ENCODE peak calls at places on chromosomes 11 and 22, in ten cellular contexts. B is neuronal stem cell; R is cardiac muscle cell; Y is A673; W is naive thymus-derived CD4-positive, alpha-beta T cell; T is aorta; M is body of pancreas; K is adrenal gland; D is fibroblast of lung; H is effector memory CD4-positive, alpha-beta T cell. X is an unnamed sample.

GRCh38 chr11:93528252-93528651 is 14.9 kb downstream of the SMCO4 start:
- DNase-seq in B (no peak), R (no peak), Y (no peak), W (no peak), T (no peak), M (no peak), K (no peak), D (no peak), H (no peak), X (no peak)

GRCh38 chr22:31488988-31489617 is 539 bp downstream of the EIF4ENIF1 start:
- DNase-seq in B (peak), R (peak), Y (peak), W (peak), T (peak), M (peak), K (peak), D (no peak), H (no peak), X (no peak)

GRCh38 chr11:79390923-79391322 is 49.9 kb downstream of the TENM4 start:
- DNase-seq in B (no peak), R (no peak), Y (no peak), W (no peak), T (no peak), M (no peak), K (no peak), D (no peak), H (no peak), X (no peak)

GRCh38 chr22:48948575-48949170 is 879.0 kb downstream of the BRD1 start:
- DNase-seq in B (no peak), R (no peak), Y (no peak), W (no peak), T (peak), M (no peak), K (peak), D (no peak), H (no peak), X (no peak)

GRCh38 chr22:44328326-44328725 is 15.6 kb upstream of the SHISAL1 start:
- DNase-seq in B (no peak), R (no peak), Y (no peak), W (no peak), T (no peak), M (no peak), K (no peak), D (no peak), H (no peak), X (no peak)

GRCh38 chr11:125982348-125982730 is 36.5 kb downstream of the VSIG10L2 start:
- DNase-seq in B (no peak), R (no peak), Y (no peak), W (no peak), T (no peak), M (no peak), K (no peak), D (no peak), H (no peak), X (no peak)

GRCh38 chr22:49046546-49047305 is 780.9 kb downstream of the BRD1 start:
- DNase-seq in B (peak), R (no peak), Y (peak), W (no peak), T (peak), M (peak), K (no peak), D (no peak), H (no peak), X (no peak)

GRCh38 chr11:68314203-68314885 is 2.0 kb downstream of the LRP5 start:
- DNase-seq in B (no peak), R (no peak), Y (peak), W (no peak), T (no peak), M (peak), K (no peak), D (peak), H (no peak), X (no peak)

GRCh38 chr11:2741377-2742131 is 41.8 kb upstream of the KCNQ1OT1 start:
- DNase-seq in B (no peak), R (peak), Y (no peak), W (no peak), T (peak), M (no peak), K (no peak), D (peak), H (no peak), X (peak)

GRCh38 chr11:11444800-11445126 is 91.7 kb upstream of the CSNK2A3 start:
- DNase-seq in B (no peak), R (no peak), Y (no peak), W (no peak), T (no peak), M (no peak), K (no peak), D (no peak), H (no peak), X (no peak)

GRCh38 chr11:848380-848931 is 5.8 kb downstream of the TSPAN4 start:
- DNase-seq in B (no peak), R (no peak), Y (peak), W (peak), T (peak), M (no peak), K (no peak), D (no peak), H (peak), X (no peak)

GRCh38 chr11:87290304-87290922 is 252.7 kb downstream of the TMEM135 start:
- DNase-seq in B (peak), R (peak), Y (peak), W (peak), T (no peak), M (no peak), K (no peak), D (peak), H (no peak), X (peak)

GRCh38 chr11:113736323-113736722 is 30.2 kb upstream of the TMPRSS5 start:
- DNase-seq in B (no peak), R (no peak), Y (no peak), W (no peak), T (no peak), M (no peak), K (no peak), D (no peak), H (no peak), X (no peak)

GRCh38 chr11:130675456-130675855 is 227.0 kb downstream of the ADAMTS15 start:
- DNase-seq in B (no peak), R (peak), Y (peak), W (no peak), T (peak), M (peak), K (peak), D (peak), H (no peak), X (no peak)

GRCh38 chr22:29041408-29041807 is 20.2 kb downstream of the C22orf31 start:
- DNase-seq in B (no peak), R (peak), Y (no peak), W (no peak), T (no peak), M (peak), K (no peak), D (peak), H (no peak), X (no peak)

GRCh38 chr22:49760630-49761571 is 66.8 kb downstream of the BRD1 start:
- DNase-seq in B (no peak), R (no peak), Y (no peak), W (no peak), T (no peak), M (no peak), K (peak), D (no peak), H (no peak), X (no peak)

GRCh38 chr11:11752688-11753087 is 89.1 kb upstream of the USP47 start:
- DNase-seq in B (no peak), R (no peak), Y (no peak), W (no peak), T (no peak), M (no peak), K (no peak), D (no peak), H (no peak), X (no peak)

GRCh38 chr11:2991477-2992233 is 474 bp downstream of the NAP1L4 start:
- DNase-seq in B (peak), R (peak), Y (peak), W (no peak), T (peak), M (no peak), K (peak), D (peak), H (no peak), X (peak)

GRCh38 chr11:34027516-34028406 is 23.8 kb upstream of the CAPRIN1 start:
- DNase-seq in B (no peak), R (no peak), Y (peak), W (no peak), T (no peak), M (peak), K (no peak), D (no peak), H (no peak), X (no peak)

GRCh38 chr11:130202818-130203671 is 43.5 kb downstream of the ST14 start:
- DNase-seq in B (no peak), R (no peak), Y (no peak), W (no peak), T (peak), M (no peak), K (no peak), D (no peak), H (no peak), X (no peak)

GRCh38 chr11:61092280-61092766 is 10.0 kb upstream of the CD5 start:
- DNase-seq in B (no peak), R (no peak), Y (no peak), W (no peak), T (no peak), M (no peak), K (no peak), D (no peak), H (peak), X (no peak)

GRCh38 chr11:124970925-124971324 is 16.9 kb downstream of the CCDC15 start:
- DNase-seq in B (no peak), R (peak), Y (peak), W (no peak), T (no peak), M (no peak), K (no peak), D (peak), H (no peak), X (peak)

GRCh38 chr22:19005905-19006304 is 69.8 kb upstream of the PRODH start:
- DNase-seq in B (no peak), R (no peak), Y (no peak), W (no peak), T (no peak), M (no peak), K (no peak), D (no peak), H (no peak), X (no peak)

GRCh38 chr11:47464479-47464878 is 15.5 kb upstream of the RAPSN start:
- DNase-seq in B (peak), R (no peak), Y (peak), W (no peak), T (peak), M (no peak), K (no peak), D (peak), H (no peak), X (no peak)

GRCh38 chr11:122101625-122102291 is 14.3 kb downstream of the BLID start:
- DNase-seq in B (peak), R (peak), Y (peak), W (no peak), T (peak), M (peak), K (peak), D (peak), H (no peak), X (no peak)

GRCh38 chr11:69934861-69935494 is 115.8 kb upstream of the FGF3 start:
- DNase-seq in B (no peak), R (no peak), Y (peak), W (no peak), T (peak), M (no peak), K (peak), D (no peak), H (no peak), X (no peak)

GRCh38 chr22:42343551-42344081 is 73.2 kb upstream of the TCF20 start:
- DNase-seq in B (no peak), R (no peak), Y (peak), W (peak), T (no peak), M (no peak), K (no peak), D (no peak), H (no peak), X (no peak)

GRCh38 chr22:20000246-20001081 is 16.2 kb downstream of the ARVCF start:
- DNase-seq in B (no peak), R (no peak), Y (no peak), W (no peak), T (peak), M (peak), K (no peak), D (no peak), H (no peak), X (no peak)

GRCh38 chr22:31943976-31944699 is at the start of gene YWHAH:
- DNase-seq in B (peak), R (peak), Y (peak), W (peak), T (peak), M (peak), K (peak), D (peak), H (peak), X (peak)

GRCh38 chr11:61004037-61004641 is 32.7 kb downstream of the CD6 start:
- DNase-seq in B (no peak), R (peak), Y (peak), W (no peak), T (no peak), M (no peak), K (no peak), D (peak), H (no peak), X (no peak)

GRCh38 chr11:58592760-58593472 is 14.1 kb downstream of the ZFP91 start:
- DNase-seq in B (no peak), R (no peak), Y (no peak), W (no peak), T (no peak), M (peak), K (no peak), D (no peak), H (no peak), X (no peak)

GRCh38 chr11:61079416-61080150 is 22.7 kb upstream of the CD5 start:
- DNase-seq in B (no peak), R (no peak), Y (no peak), W (no peak), T (no peak), M (no peak), K (no peak), D (no peak), H (no peak), X (no peak)

GRCh38 chr22:42462016-42462415 is 29.8 kb upstream of the NFAM1 start:
- DNase-seq in B (no peak), R (no peak), Y (no peak), W (no peak), T (no peak), M (no peak), K (no peak), D (no peak), H (no peak), X (no peak)

GRCh38 chr11:68855205-68855978 is 13.7 kb upstream of the CPT1A start:
- DNase-seq in B (no peak), R (peak), Y (peak), W (no peak), T (peak), M (peak), K (no peak), D (no peak), H (no peak), X (no peak)

GRCh38 chr11:72631806-72632731 is 42.2 kb downstream of the PDE2A start:
- DNase-seq in B (no peak), R (peak), Y (no peak), W (no peak), T (no peak), M (peak), K (peak), D (no peak), H (no peak), X (no peak)

GRCh38 chr11:61140416-61140815 is 20.8 kb downstream of the VPS37C start:
- DNase-seq in B (no peak), R (no peak), Y (no peak), W (no peak), T (peak), M (no peak), K (no peak), D (no peak), H (no peak), X (no peak)

GRCh38 chr11:105132716-105133511 is 6.7 kb downstream of the CARD18 start:
- DNase-seq in B (no peak), R (peak), Y (no peak), W (no peak), T (no peak), M (no peak), K (no peak), D (peak), H (no peak), X (peak)
- H3K27ac ChIP-seq in B (no peak), R (no peak), Y (no peak), W (no peak), T (no peak), M (no peak), K (no peak), D (no peak), H (no peak), X (no peak)

DNA sequence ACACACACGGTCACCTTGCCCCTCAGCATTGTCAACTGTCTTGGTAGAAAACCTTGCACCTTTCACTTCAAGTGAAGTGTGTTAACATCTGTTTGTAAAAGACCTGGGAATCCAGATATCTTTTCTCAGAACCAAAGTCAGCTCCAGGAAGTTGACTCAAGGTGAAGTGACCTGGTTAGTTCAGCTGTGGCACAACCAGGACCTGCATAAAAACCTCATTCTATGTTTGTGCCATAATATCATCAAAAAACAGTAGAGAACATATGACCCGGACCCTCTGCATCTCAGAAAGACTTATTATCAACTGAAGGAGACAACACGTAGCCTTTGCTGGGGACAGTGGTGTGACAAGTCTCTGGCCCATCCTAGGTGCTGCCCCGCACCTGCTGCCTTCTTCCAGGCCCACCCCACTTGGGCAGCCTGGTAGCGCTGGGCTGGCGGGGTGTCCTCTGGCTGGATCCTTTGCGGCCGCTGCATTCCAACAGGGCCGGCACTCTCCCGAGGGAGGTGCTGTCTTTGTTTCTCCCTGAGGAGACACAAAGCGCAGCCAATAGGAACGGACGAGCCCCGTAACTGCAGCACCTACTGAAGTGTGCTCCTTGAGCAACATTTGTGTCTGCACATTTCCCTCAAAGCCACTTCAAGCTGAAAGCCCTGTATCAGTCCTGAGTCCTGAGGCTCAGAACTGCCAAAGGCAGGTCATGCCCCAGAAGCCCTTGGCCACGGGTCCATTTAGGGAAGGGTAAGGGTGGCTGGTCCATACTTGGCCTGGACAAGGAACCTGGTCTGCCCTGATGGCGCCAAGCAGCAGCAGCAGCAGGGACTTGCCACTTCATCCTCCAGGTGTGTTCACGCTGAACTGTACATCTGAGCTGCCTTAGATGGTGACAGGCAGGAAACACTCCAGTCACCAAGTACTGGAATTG is 25.2 kb downstream of the LRRC74B start:
- DNase-seq in B (no peak), R (no peak), Y (no peak), W (no peak), T (no peak), M (no peak), K (no peak), D (no peak), H (no peak), X (no peak)
- H3K27ac ChIP-seq in B (no peak), R (no peak), Y (no peak), W (no peak), T (no peak), M (no peak), K (no peak), D (no peak), H (no peak), X (no peak)

GRCh38 chr11:36056160-36056751 is 112.4 kb downstream of the LDLRAD3 start:
- DNase-seq in B (no peak), R (peak), Y (peak), W (no peak), T (no peak), M (peak), K (peak), D (peak), H (no peak), X (no peak)

GRCh38 chr11:36055356-36055755 is 111.5 kb downstream of the LDLRAD3 start:
- DNase-seq in B (no peak), R (no peak), Y (no peak), W (no peak), T (no peak), M (no peak), K (no peak), D (no peak), H (no peak), X (no peak)

GRCh38 chr11:36059660-36060059 is 115.8 kb downstream of the LDLRAD3 start:
- DNase-seq in B (no peak), R (no peak), Y (no peak), W (no peak), T (no peak), M (no peak), K (no peak), D (no peak), H (no peak), X (no peak)

GRCh38 chr11:36054628-36055027 is 110.8 kb downstream of the LDLRAD3 start:
- DNase-seq in B (no peak), R (no peak), Y (no peak), W (no peak), T (no peak), M (no peak), K (no peak), D (no peak), H (no peak), X (no peak)

GRCh38 chr11:36057372-36058045 is 113.6 kb downstream of the LDLRAD3 start:
- DNase-seq in B (no peak), R (peak), Y (no peak), W (no peak), T (no peak), M (peak), K (peak), D (peak), H (no peak), X (no peak)
- H3K27ac ChIP-seq in B (no peak), R (no peak), Y (no peak), W (no peak), T (no peak), M (no peak), K (no peak), D (no peak), H (no peak), X (no peak)

GRCh38 chr11:65897020-65897471 is 3.1 kb downstream of the FOSL1 start:
- DNase-seq in B (no peak), R (no peak), Y (no peak), W (no peak), T (no peak), M (no peak), K (no peak), D (peak), H (no peak), X (no peak)

GRCh38 chr11:65899356-65900124 is 648 bp downstream of the FOSL1 start:
- DNase-seq in B (no peak), R (peak), Y (peak), W (no peak), T (peak), M (peak), K (peak), D (peak), H (peak), X (peak)

GRCh38 chr11:65900125-65900898 is at the start of gene FOSL1:
- DNase-seq in B (no peak), R (peak), Y (peak), W (peak), T (peak), M (peak), K (peak), D (peak), H (peak), X (peak)

GRCh38 chr11:65900899-65901180 is 652 bp upstream of the FOSL1 start:
- DNase-seq in B (no peak), R (no peak), Y (no peak), W (no peak), T (no peak), M (no peak), K (no peak), D (no peak), H (no peak), X (no peak)

GRCh38 chr11:65898656-65899355 is 1.4 kb downstream of the FOSL1 start:
- DNase-seq in B (no peak), R (no peak), Y (no peak), W (no peak), T (no peak), M (no peak), K (no peak), D (peak), H (no peak), X (no peak)
- H3K27ac ChIP-seq in B (no peak), R (no peak), Y (peak), W (peak), T (peak), M (no peak), K (peak), D (peak), H (no peak), X (peak)

DNA sequence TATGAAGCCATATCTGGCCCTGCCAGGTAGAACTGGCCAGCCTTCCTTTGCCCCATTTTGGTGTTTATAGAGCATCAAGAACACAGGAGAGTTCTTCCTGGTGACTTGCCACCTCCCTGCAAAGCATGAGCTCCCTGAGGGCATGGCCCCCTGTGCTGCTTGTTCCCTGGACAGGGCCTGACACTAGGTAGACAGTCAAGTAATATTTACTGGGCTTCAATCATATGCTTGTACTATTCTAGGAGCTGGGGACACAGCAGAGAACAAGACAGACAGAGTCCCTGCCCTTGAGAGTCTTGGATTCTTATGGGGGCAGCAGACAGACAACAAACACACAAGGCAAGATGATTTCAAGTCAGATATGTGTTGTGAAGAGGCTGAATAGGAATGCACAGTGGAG is 10.0 kb upstream of the CBX6 start:
- DNase-seq in B (no peak), R (no peak), Y (no peak), W (no peak), T (no peak), M (no peak), K (no peak), D (no peak), H (no peak), X (no peak)
- H3K27ac ChIP-seq in B (no peak), R (peak), Y (peak), W (no peak), T (peak), M (peak), K (peak), D (no peak), H (no peak), X (no peak)

X was measured in RWPE1.